ENCODE peak calls at places on chromosome 4, in five cellular contexts. X is NCI-H1092, Q is fibroblast of the aortic adventitia, O is right cardiac atrium, N is left ventricle myocardium inferior. J is an unnamed sample.

GRCh38 chr4:15740764-15741404 is 37.2 kb upstream of the CD38 start:
- DNase-seq in Q (no peak), N (no peak), X (no peak), O (no peak), J (no peak)

GRCh38 chr4:147136783-147137182 is 191.1 kb upstream of the TTC29 start:
- DNase-seq in N (no peak), Q (no peak), O (no peak), X (no peak), J (no peak)

GRCh38 chr4:29081230-29081955 is 1638.8 kb upstream of the PCDH7 start:
- DNase-seq in O (no peak), Q (peak), N (no peak), X (no peak), J (no peak)

GRCh38 chr4:98689507-98690174 is 31.2 kb upstream of the TSPAN5 start:
- DNase-seq in X (no peak), O (no peak), Q (no peak), N (no peak), J (no peak)

GRCh38 chr4:78520808-78521226 is 30.8 kb upstream of the ANXA3 start:
- DNase-seq in O (no peak), Q (peak), X (no peak), N (no peak), J (no peak)

GRCh38 chr4:155433636-155434360 is 57.0 kb upstream of the MAP9 start:
- DNase-seq in X (no peak), O (no peak), Q (peak), N (no peak), J (no peak)

GRCh38 chr4:158996669-158997074 is 106.2 kb upstream of the RAPGEF2 start:
- DNase-seq in N (no peak), O (no peak), X (no peak), Q (peak), J (no peak)

GRCh38 chr4:112765317-112765989 is 128.5 kb downstream of the LARP7 start:
- DNase-seq in N (no peak), X (no peak), O (no peak), Q (peak), J (no peak)

GRCh38 chr4:122099896-122100295 is 52.2 kb upstream of the BLTP1 start:
- DNase-seq in O (no peak), N (no peak), X (no peak), Q (peak), J (no peak)

GRCh38 chr4:169540774-169541173 is 71.6 kb downstream of the NEK1 start:
- DNase-seq in Q (peak), X (no peak), N (no peak), O (no peak), J (no peak)

GRCh38 chr4:35399912-35400311 is 844.4 kb downstream of the ARAP2 start:
- DNase-seq in Q (no peak), O (no peak), N (no peak), X (no peak), J (no peak)

GRCh38 chr4:6499241-6499605 is 26.8 kb upstream of the PPP2R2C start:
- DNase-seq in N (no peak), O (no peak), X (no peak), Q (no peak), J (no peak)

GRCh38 chr4:184275766-184276165 is 58.1 kb upstream of the ENPP6 start:
- DNase-seq in X (no peak), Q (no peak), O (no peak), N (no peak), J (no peak)

GRCh38 chr4:7324651-7325121 is 110.0 kb downstream of the PSAPL1 start:
- DNase-seq in X (peak), Q (no peak), O (no peak), N (no peak), J (peak)

GRCh38 chr4:139770361-139770760 is 104.7 kb downstream of the MGST2 start:
- DNase-seq in Q (no peak), O (peak), X (no peak), N (peak), J (no peak)

GRCh38 chr4:142944565-142944964 is 98.5 kb upstream of the INPP4B start:
- DNase-seq in N (no peak), X (no peak), Q (no peak), O (no peak), J (no peak)

GRCh38 chr4:3406431-3406830 is 35.3 kb upstream of the HGFAC start:
- DNase-seq in X (no peak), Q (no peak), O (no peak), N (no peak), J (no peak)

GRCh38 chr4:75820197-75820596 is 82.1 kb downstream of the PPEF2 start:
- DNase-seq in O (no peak), Q (no peak), X (no peak), N (no peak), J (no peak)

GRCh38 chr4:72418458-72418857 is 150.6 kb downstream of the ADAMTS3 start:
- DNase-seq in X (peak), N (peak), O (peak), Q (peak), J (no peak)

GRCh38 chr4:83767017-83767541 is 231.2 kb downstream of the GPAT3 start:
- DNase-seq in Q (no peak), O (no peak), N (no peak), X (no peak), J (no peak)

GRCh38 chr4:37685726-37686372 is 327 bp downstream of the RELL1 start:
- DNase-seq in Q (no peak), O (peak), N (peak), X (peak), J (peak)

GRCh38 chr4:139975830-139976272 is 178.1 kb downstream of the MAML3 start:
- DNase-seq in O (no peak), N (no peak), Q (peak), X (no peak), J (no peak)

J was measured in tibial artery.